ENCODE peak calls at places on chromosomes 1 and 21, in seven cellular contexts. R is GM12878, C is HCT116, M is K562, S is SK-N-SH, T is H1, G is HepG2. W is an unnamed sample.

GRCh38 chr21:36654796-36655325 is 44.1 kb upstream of the SIM2 start:
- DNase-seq in R (no peak), C (no peak), M (no peak), S (no peak), T (no peak), G (no peak), W (no peak)

GRCh38 chr1:38361566-38361965 is 315.0 kb upstream of the POU3F1 start:
- DNase-seq in R (no peak), C (no peak), M (no peak), S (no peak), T (no peak), G (no peak), W (no peak)

GRCh38 chr1:203167026-203167912 is 8.4 kb downstream of the MYBPH start:
- DNase-seq in R (no peak), C (no peak), M (no peak), S (no peak), T (no peak), G (no peak), W (no peak)

GRCh38 chr1:7301346-7301993 is 469.6 kb upstream of the VAMP3 start:
- DNase-seq in R (no peak), C (no peak), M (no peak), S (no peak), T (no peak), G (no peak), W (no peak)

GRCh38 chr1:28329395-28330153 is 734 bp downstream of the MED18 start:
- DNase-seq in R (no peak), C (no peak), M (peak), S (peak), T (no peak), G (peak), W (no peak)

GRCh38 chr1:242033331-242033956 is 34.5 kb upstream of the MAP1LC3C start:
- DNase-seq in R (no peak), C (no peak), M (no peak), S (no peak), T (no peak), G (no peak), W (no peak)

GRCh38 chr1:43706598-43707190 is 642 bp upstream of the ST3GAL3 start:
- DNase-seq in R (no peak), C (no peak), M (peak), S (peak), T (peak), G (peak), W (no peak)

GRCh38 chr1:26887125-26887524 is 3.0 kb downstream of the GPN2 start:
- DNase-seq in R (no peak), C (no peak), M (no peak), S (peak), T (no peak), G (no peak), W (peak)

GRCh38 chr1:94633051-94633450 is 91.5 kb upstream of the F3 start:
- DNase-seq in R (no peak), C (no peak), M (no peak), S (no peak), T (no peak), G (no peak), W (no peak)

GRCh38 chr21:42837421-42838211 is 41.7 kb downstream of the WDR4 start:
- DNase-seq in R (no peak), C (no peak), M (peak), S (peak), T (no peak), G (no peak), W (no peak)

GRCh38 chr1:66711420-66711819 is 40.8 kb upstream of the DYNLT5 start:
- DNase-seq in R (no peak), C (no peak), M (no peak), S (peak), T (no peak), G (no peak), W (no peak)

GRCh38 chr1:36475341-36475740 is 7.4 kb downstream of the CSF3R start:
- DNase-seq in R (no peak), C (no peak), M (no peak), S (peak), T (no peak), G (no peak), W (no peak)

GRCh38 chr1:78176448-78176847 is 130.7 kb downstream of the GIPC2 start:
- DNase-seq in R (no peak), C (no peak), M (no peak), S (no peak), T (no peak), G (no peak), W (no peak)

GRCh38 chr1:17053685-17054410 is at the start of gene SDHB:
- DNase-seq in R (peak), C (peak), M (peak), S (peak), T (peak), G (peak), W (peak)

GRCh38 chr1:13935336-13935735 is 235.3 kb downstream of the PRDM2 start:
- DNase-seq in R (no peak), C (no peak), M (no peak), S (no peak), T (no peak), G (no peak), W (no peak)

GRCh38 chr1:23624440-23624839 is 65.1 kb upstream of the ID3 start:
- DNase-seq in R (no peak), C (no peak), M (no peak), S (no peak), T (no peak), G (no peak), W (no peak)

GRCh38 chr1:228408041-228408868 is 1.6 kb upstream of the TRIM11 start:
- DNase-seq in R (no peak), C (no peak), M (no peak), S (no peak), T (no peak), G (no peak), W (no peak)

GRCh38 chr1:193366764-193367507 is 180.5 kb upstream of the B3GALT2 start:
- DNase-seq in R (no peak), C (no peak), M (no peak), S (no peak), T (no peak), G (no peak), W (no peak)

GRCh38 chr1:226470921-226471320 is 63.0 kb upstream of the PARP1 start:
- DNase-seq in R (no peak), C (no peak), M (no peak), S (no peak), T (no peak), G (no peak), W (no peak)

GRCh38 chr1:189609206-189609605 is 868.5 kb downstream of the BRINP3 start:
- DNase-seq in R (no peak), C (no peak), M (no peak), S (no peak), T (no peak), G (no peak), W (no peak)

GRCh38 chr1:189605236-189605635 is 872.4 kb downstream of the BRINP3 start:
- DNase-seq in R (no peak), C (no peak), M (no peak), S (no peak), T (no peak), G (no peak), W (no peak)

GRCh38 chr1:189607477-189608096 is 870.1 kb downstream of the BRINP3 start:
- DNase-seq in R (no peak), C (no peak), M (no peak), S (no peak), T (no peak), G (no peak), W (no peak)

GRCh38 chr1:189606047-189606446 is 871.6 kb downstream of the BRINP3 start:
- DNase-seq in R (no peak), C (no peak), M (no peak), S (no peak), T (no peak), G (no peak), W (no peak)

GRCh38 chr1:189606795-189607476 is 870.7 kb downstream of the BRINP3 start:
- DNase-seq in R (no peak), C (no peak), M (no peak), S (no peak), T (no peak), G (no peak), W (no peak)
- TF ChIP-seq JUND in R (no peak), C (no peak), M (no peak), S (peak), T (no peak), G (no peak), W (no peak)

GRCh38 chr1:236535656-236536293 is 12.0 kb downstream of the LGALS8 start:
- DNase-seq in R (no peak), C (no peak), M (no peak), S (peak), T (no peak), G (no peak), W (no peak)
- TF ChIP-seq JUND in R (no peak), C (no peak), M (no peak), S (no peak), T (no peak), G (no peak), W (no peak)

GRCh38 chr1:184972281-184973055 is 1.8 kb downstream of the NIBAN1 start:
- DNase-seq in R (no peak), C (no peak), M (no peak), S (no peak), T (no peak), G (no peak), W (no peak)

GRCh38 chr1:184973308-184974085 is 811 bp downstream of the NIBAN1 start:
- DNase-seq in R (peak), C (no peak), M (peak), S (no peak), T (no peak), G (no peak), W (peak)

GRCh38 chr1:184971522-184972265 is 2.6 kb downstream of the NIBAN1 start:
- DNase-seq in R (no peak), C (no peak), M (no peak), S (no peak), T (no peak), G (no peak), W (no peak)

GRCh38 chr1:184974086-184974836 is at the start of gene NIBAN1:
- DNase-seq in R (no peak), C (peak), M (peak), S (peak), T (peak), G (no peak), W (peak)

GRCh38 chr1:184970691-184971161 is 3.6 kb downstream of the NIBAN1 start:
- DNase-seq in R (no peak), C (no peak), M (no peak), S (no peak), T (no peak), G (no peak), W (no peak)
- TF ChIP-seq JUND in R (no peak), C (no peak), M (peak), S (peak), T (peak), G (no peak), W (no peak)

GRCh38 chr1:118155106-118155505 is 29.9 kb downstream of the SPAG17 start:
- DNase-seq in R (no peak), C (no peak), M (no peak), S (no peak), T (no peak), G (no peak), W (no peak)

GRCh38 chr1:118147542-118147941 is 37.5 kb downstream of the SPAG17 start:
- DNase-seq in R (no peak), C (no peak), M (no peak), S (no peak), T (no peak), G (no peak), W (no peak)

GRCh38 chr1:118154220-118154619 is 30.8 kb downstream of the SPAG17 start:
- DNase-seq in R (peak), C (no peak), M (peak), S (no peak), T (no peak), G (no peak), W (no peak)

GRCh38 chr1:118148034-118148433 is 37.0 kb downstream of the SPAG17 start:
- DNase-seq in R (no peak), C (no peak), M (no peak), S (no peak), T (no peak), G (no peak), W (no peak)

DNA sequence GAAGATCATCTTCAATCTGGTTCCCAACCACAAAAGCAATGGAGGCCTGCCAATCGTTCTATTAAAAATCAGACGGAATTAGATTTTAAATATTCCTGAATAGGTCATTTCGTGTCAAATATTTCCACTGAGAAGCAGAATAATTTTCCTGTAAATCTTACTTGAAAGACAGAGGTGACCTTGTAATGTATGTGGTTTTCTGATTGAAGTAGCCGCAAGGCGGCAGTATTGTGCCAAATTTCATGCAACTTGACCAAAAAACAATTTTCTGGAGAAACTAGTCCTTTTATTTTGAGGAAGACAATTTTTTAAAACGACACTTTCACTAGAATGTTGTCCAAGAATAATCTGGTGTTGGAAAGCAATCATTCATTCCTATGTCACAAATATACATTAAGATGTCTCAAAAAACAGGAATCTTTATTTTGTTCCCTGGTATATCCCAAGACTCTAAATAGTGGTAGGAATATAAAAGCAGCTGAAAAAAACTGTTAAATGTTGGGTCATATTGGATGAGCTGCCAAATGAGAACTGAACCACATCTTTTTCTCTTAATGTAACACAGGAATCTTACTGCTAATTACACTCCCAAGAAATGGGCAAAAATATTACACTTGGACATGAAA is 33.6 kb downstream of the SPAG17 start:
- DNase-seq in R (peak), C (peak), M (peak), S (peak), T (peak), G (peak), W (peak)
- TF ChIP-seq JUND in R (no peak), C (no peak), M (no peak), S (no peak), T (no peak), G (no peak), W (no peak)

GRCh38 chr1:232776526-232776925 is 28.7 kb upstream of the MAP10 start:
- DNase-seq in R (no peak), C (no peak), M (no peak), S (peak), T (no peak), G (no peak), W (no peak)

GRCh38 chr1:232784794-232785193 is 20.4 kb upstream of the MAP10 start:
- DNase-seq in R (no peak), C (no peak), M (no peak), S (no peak), T (no peak), G (no peak), W (no peak)

DNA sequence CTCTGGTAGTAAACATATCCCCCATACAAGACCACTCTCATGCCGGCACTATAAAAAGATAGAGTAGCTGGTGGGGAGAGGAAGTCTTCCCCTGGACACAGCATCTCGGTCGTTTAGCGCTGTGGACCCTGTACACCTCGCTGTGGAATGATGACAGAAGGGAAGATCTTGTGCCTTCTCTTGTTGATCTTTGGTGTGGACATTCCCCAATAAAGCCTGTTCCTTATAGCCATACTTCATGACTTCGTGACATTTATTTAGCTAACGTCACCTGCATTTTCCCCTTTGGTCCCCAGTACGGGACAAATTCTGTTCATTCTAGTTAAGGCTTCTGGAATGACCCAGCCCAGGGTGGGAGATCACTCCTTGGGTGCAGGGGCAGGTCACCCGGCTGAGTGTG is 24.9 kb upstream of the MAP10 start:
- DNase-seq in R (no peak), C (no peak), M (no peak), S (no peak), T (no peak), G (no peak), W (no peak)
- TF ChIP-seq JUND in R (no peak), C (no peak), M (no peak), S (no peak), T (no peak), G (no peak), W (no peak)

DNA sequence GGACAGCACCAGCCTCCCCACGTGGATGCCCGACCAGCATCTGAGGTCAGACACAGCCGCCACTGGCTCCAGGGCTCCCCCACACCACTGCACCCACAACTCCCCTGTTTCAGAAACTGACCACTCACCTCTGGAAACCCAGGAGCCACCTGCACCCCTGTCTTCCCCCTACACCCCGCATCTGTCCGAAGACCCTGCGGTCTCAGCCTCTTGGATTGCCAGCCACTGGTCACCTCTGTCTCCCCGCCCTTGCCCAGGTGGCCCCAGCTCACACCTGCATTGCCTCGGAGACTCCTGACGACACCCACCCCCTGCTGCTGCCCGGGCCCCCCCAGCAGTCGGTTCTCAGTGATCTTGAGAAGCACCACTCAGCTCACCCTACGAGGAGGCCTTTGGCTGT is 21.3 kb upstream of the NPHP4 start:
- DNase-seq in R (no peak), C (no peak), M (no peak), S (no peak), T (no peak), G (no peak), W (no peak)
- TF ChIP-seq JUND in R (no peak), C (no peak), M (no peak), S (no peak), T (no peak), G (no peak), W (no peak)

GRCh38 chr1:221667504-221667903 is 74.4 kb downstream of the DUSP10 start:
- DNase-seq in R (peak), C (peak), M (peak), S (no peak), T (no peak), G (no peak), W (no peak)
- TF ChIP-seq JUND in R (peak), C (no peak), M (peak), S (no peak), T (no peak), G (no peak), W (no peak)